ENCODE peak calls at places on chromosomes 11 and 22, in five cellular contexts. N is H1, D is neuronal stem cell, Q is H9, H is mesendoderm. W is an unnamed sample.

GRCh38 chr11:45959851-45960250 is 37.4 kb downstream of the LARGE2 start:
- DNase-seq in N (no peak), H (no peak), D (no peak), Q (no peak), W (no peak)

GRCh38 chr11:67268684-67269268 is 2.5 kb downstream of the GRK2 start:
- DNase-seq in Q (no peak), N (no peak), H (no peak), D (no peak), W (no peak)

GRCh38 chr22:35629406-35630234 is 12.5 kb upstream of the MB start:
- DNase-seq in N (peak), Q (peak), H (peak), D (no peak), W (peak)

GRCh38 chr11:126355926-126356897 is 726 bp downstream of the ST3GAL4 start:
- DNase-seq in D (no peak), N (no peak), H (peak), Q (no peak), W (peak)

GRCh38 chr22:20523118-20523983 is 15.9 kb downstream of the MED15 start:
- DNase-seq in D (no peak), Q (no peak), N (no peak), H (peak), W (no peak)

GRCh38 chr11:123045101-123045500 is 16.8 kb downstream of the HSPA8 start:
- DNase-seq in D (no peak), Q (no peak), N (no peak), H (no peak), W (no peak)

GRCh38 chr22:50059185-50059880 is 1.2 kb upstream of the TTLL8 start:
- DNase-seq in Q (peak), H (peak), N (peak), D (peak), W (no peak)

GRCh38 chr11:13210424-13210823 is 67.2 kb upstream of the BMAL1 start:
- DNase-seq in Q (peak), D (peak), N (peak), H (peak), W (peak)

GRCh38 chr11:115580927-115581680 is 76.9 kb upstream of the CADM1 start:
- DNase-seq in N (no peak), Q (no peak), D (no peak), H (peak), W (no peak)

GRCh38 chr11:46296520-46297448 is 19.3 kb downstream of the CREB3L1 start:
- DNase-seq in D (peak), H (peak), N (peak), Q (peak), W (peak)

GRCh38 chr22:49015459-49015858 is 812.2 kb downstream of the BRD1 start:
- DNase-seq in D (no peak), N (no peak), Q (peak), H (no peak), W (peak)

GRCh38 chr11:33211153-33211552 is 46.0 kb upstream of the HIPK3 start:
- DNase-seq in N (no peak), H (no peak), Q (no peak), D (no peak), W (no peak)

GRCh38 chr11:117144477-117145392 is 648 bp downstream of the PAFAH1B2 start:
- DNase-seq in N (no peak), Q (no peak), H (peak), D (peak), W (peak)

GRCh38 chr22:31286360-31287255 is 5.7 kb downstream of the PIK3IP1 start:
- DNase-seq in D (no peak), Q (no peak), N (no peak), H (no peak), W (no peak)

GRCh38 chr11:11467278-11467677 is 114.2 kb upstream of the CSNK2A3 start:
- DNase-seq in H (no peak), D (no peak), N (no peak), Q (no peak), W (no peak)

GRCh38 chr11:3955299-3955665 is 99.8 kb downstream of the STIM1 start:
- DNase-seq in D (no peak), Q (no peak), N (no peak), H (no peak), W (peak)

DNA sequence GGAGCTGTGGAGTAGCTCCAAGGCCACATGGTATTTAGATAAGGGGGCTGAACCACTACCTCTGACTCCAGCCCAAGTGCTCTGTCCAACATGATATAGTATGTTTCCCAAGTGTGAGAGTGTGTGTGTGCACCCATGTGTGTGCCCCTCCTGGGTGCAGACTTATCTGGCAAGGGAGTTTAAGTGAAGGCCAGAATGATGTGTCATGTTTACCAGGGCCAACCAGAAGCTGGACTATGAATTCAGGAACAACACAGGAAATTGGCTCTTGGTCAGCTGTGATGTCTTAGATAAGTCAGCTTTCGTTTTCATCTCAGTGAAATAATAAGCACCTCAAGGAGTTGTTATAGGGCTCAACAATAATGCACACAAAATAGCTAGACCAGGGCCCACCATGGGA is 121.1 kb downstream of the ME3 start:
- DNase-seq in N (no peak), Q (no peak), D (no peak), H (peak), W (no peak)
- H2AK5ac ChIP-seq in N (no peak), Q (no peak), D (no peak), H (peak), W (no peak)

DNA sequence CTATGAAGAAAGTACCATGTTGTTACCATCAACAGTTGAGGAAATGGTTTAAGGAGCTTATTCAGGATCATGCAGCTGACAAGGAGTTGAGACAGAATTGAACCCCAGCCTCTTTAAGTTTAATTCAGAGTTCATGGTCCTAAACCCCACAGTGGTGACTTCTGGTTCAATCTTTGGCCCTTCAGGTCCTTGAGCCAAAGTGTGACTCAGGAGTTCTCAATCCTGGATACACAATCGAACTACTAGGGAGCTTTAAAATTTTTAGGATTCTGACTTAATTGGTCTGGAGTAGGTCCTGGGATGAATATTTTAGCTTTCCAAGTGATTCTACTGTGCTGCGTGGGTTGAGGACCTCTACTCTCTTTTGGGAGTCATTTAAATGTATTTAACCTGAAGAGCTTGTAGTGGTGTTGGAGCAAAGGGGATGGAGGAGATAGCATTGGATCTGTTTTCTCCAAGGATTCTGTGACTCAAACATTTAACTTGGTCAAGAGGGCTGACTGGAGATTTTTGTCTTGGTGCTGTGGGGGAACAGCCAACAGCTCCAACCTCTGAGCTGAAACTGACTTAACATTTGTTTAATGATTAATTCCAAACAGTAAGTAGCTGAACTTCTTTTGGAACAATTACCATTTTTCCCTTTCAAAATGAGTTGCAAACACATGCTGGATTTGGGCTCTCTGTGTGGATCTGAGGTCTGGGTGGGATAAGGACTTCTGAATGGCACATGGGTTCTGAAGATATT is 80.1 kb downstream of the INSC start:
- DNase-seq in H (no peak), D (no peak), N (no peak), Q (no peak), W (no peak)
- H3K23ac ChIP-seq in H (no peak), D (no peak), N (no peak), Q (no peak), W (no peak)

DNA sequence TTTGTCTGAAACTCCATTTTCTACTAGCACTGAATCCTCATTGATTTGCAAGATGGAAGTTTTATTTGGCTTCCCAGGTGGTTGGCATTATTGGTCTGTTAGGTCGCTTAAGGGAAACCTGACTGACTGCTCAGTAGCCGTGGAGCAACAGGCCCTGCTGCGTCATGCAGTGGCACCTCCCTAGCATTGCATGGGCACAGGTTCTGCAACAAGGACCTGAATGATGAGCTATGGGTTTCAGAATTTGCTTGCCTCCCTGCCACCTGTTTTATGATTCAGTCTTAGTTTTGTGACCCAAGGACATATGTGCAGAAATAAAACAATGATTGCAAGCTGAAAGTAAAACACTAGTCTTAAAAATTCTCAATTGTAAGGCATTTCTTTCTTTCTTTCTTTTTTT is 128.5 kb downstream of the SLC1A2 start:
- DNase-seq in N (no peak), Q (no peak), D (no peak), H (peak), W (peak)
- H3K18ac ChIP-seq in N (no peak), Q (no peak), D (no peak), H (no peak), W (no peak)

GRCh38 chr22:39077513-39077840 is 402 bp downstream of the APOBEC3G start:
- DNase-seq in Q (no peak), N (no peak), D (no peak), H (no peak), W (no peak)
- H2AK5ac ChIP-seq in Q (no peak), N (no peak), D (peak), H (no peak), W (no peak)

GRCh38 chr11:8870461-8871282 is 40.3 kb upstream of the AKIP1 start:
- DNase-seq in D (peak), N (peak), H (peak), Q (peak), W (peak)
- H3K23ac ChIP-seq in D (peak), N (no peak), H (no peak), Q (no peak), W (no peak)

DNA sequence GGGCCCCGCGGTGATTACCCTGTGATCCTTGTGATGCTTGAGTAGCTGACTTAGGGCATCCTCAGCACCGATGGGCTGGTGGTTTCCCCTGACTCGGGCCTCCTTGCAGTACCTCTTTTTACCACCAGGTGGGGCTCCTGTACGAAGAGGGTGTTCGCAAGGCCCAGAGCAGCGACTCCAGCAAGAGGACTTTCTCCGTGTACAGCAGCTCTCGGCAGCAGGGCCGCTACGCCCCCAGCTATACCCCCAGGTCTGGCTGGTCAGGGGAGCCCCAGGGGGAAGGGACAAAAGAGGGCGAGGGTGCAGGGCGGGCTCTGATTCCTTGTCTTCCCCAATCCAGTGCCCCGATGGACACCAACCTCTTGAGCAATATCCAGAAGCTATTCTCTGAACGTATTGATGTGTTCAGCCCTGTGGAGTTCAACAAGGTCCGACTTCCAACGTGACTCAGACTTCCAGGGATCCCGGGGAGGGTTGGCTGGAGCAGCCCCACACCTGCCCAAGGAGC is 1.3 kb upstream of the TM7SF2 start:
- DNase-seq in H (peak), Q (peak), D (peak), N (peak), W (peak)
- H3K18ac ChIP-seq in H (no peak), Q (no peak), D (no peak), N (no peak), W (no peak)